ENCODE peak calls at places on chromosomes 4 and X, in five cellular contexts. F is GM12878, T is SJSA1, S is heart left ventricle, O is body of pancreas. H is an unnamed sample. For H3K9me3 and H3K4me1, the result is how much of the 10 kb centered on the place peaks cover.

GRCh38 chr4:84378983-84379382 is 120.1 kb downstream of the NKX6-1 start:
- DNase-seq in F (no peak), T (no peak), S (no peak), O (no peak), H (no peak)

GRCh38 chrX:17590892-17591740 is 146.2 kb upstream of the SCML1 start:
- DNase-seq in F (no peak), T (peak), S (peak), O (peak), H (peak)

GRCh38 chr4:55021214-55021613 is 104.2 kb downstream of the KDR start:
- DNase-seq in F (no peak), T (no peak), S (no peak), O (no peak), H (no peak)

GRCh38 chr4:100555791-100556190 is 38.0 kb upstream of the EMCN start:
- DNase-seq in F (no peak), T (no peak), S (no peak), O (no peak), H (no peak)

GRCh38 chrX:10199212-10199611 is 42.4 kb downstream of the CLCN4 start:
- DNase-seq in F (no peak), T (no peak), S (no peak), O (no peak), H (no peak)

GRCh38 chr4:26059391-26060154 is 145.6 kb downstream of the SMIM20 start:
- DNase-seq in F (no peak), T (no peak), S (no peak), O (no peak), H (no peak)

GRCh38 chrX:93868289-93868985 is 194.4 kb downstream of the FAM133A start:
- DNase-seq in F (no peak), T (no peak), S (no peak), O (peak), H (no peak)

GRCh38 chrX:44997282-44997813 is 124.4 kb downstream of the KDM6A start:
- DNase-seq in F (no peak), T (no peak), S (no peak), O (no peak), H (no peak)

GRCh38 chr4:44319129-44319528 is 129.5 kb downstream of the KCTD8 start:
- DNase-seq in F (no peak), T (no peak), S (no peak), O (no peak), H (no peak)

GRCh38 chr4:129384974-129385373 is 289.0 kb downstream of the C4orf33 start:
- DNase-seq in F (no peak), T (no peak), S (no peak), O (no peak), H (no peak)

GRCh38 chrX:153366878-153367538 is 33.1 kb downstream of the ZNF275 start:
- DNase-seq in F (no peak), T (no peak), S (no peak), O (no peak), H (no peak)

GRCh38 chr4:186104114-186104894 is at the start of gene FAM149A:
- DNase-seq in F (no peak), T (no peak), S (no peak), O (peak), H (peak)

GRCh38 chr4:186102931-186103330 is 1.6 kb upstream of the FAM149A start:
- DNase-seq in F (no peak), T (no peak), S (no peak), O (no peak), H (no peak)

GRCh38 chr4:186104895-186105720 is 604 bp downstream of the FAM149A start:
- DNase-seq in F (no peak), T (no peak), S (no peak), O (peak), H (peak)

GRCh38 chr4:186108391-186108790 is 3.9 kb downstream of the FAM149A start:
- DNase-seq in F (no peak), T (no peak), S (no peak), O (no peak), H (no peak)

GRCh38 chr4:186105721-186106335 is 1.3 kb downstream of the FAM149A start:
- DNase-seq in F (no peak), T (no peak), S (no peak), O (peak), H (no peak)
- H3K4me3 ChIP-seq in F (no peak), T (no peak), S (peak), O (peak), H (peak)

GRCh38 chrX:40106677-40107290 is 9.0 kb upstream of the BCOR start:
- DNase-seq in F (no peak), T (no peak), S (no peak), O (no peak), H (no peak)

GRCh38 chrX:40108959-40109287 is 11.2 kb upstream of the BCOR start:
- DNase-seq in F (no peak), T (peak), S (peak), O (peak), H (peak)

GRCh38 chrX:40109288-40110008 is 11.7 kb upstream of the BCOR start:
- DNase-seq in F (no peak), T (peak), S (peak), O (peak), H (peak)

GRCh38 chrX:40107291-40108083 is 9.7 kb upstream of the BCOR start:
- DNase-seq in F (no peak), T (no peak), S (peak), O (peak), H (peak)

GRCh38 chrX:40108084-40108958 is 10.6 kb upstream of the BCOR start:
- DNase-seq in F (no peak), T (no peak), S (no peak), O (peak), H (peak)
- H3K9me3 ChIP-seq in F (under half), T (under half), S (under half), O (under half), H (under half)

GRCh38 chrX:54640103-54640428 is 110.0 kb downstream of the GNL3L start:
- DNase-seq in F (no peak), T (no peak), S (no peak), O (no peak), H (no peak)
- H3K4me1 ChIP-seq in F (under half), T (under half), S (under half), O (under half), H (under half)

DNA sequence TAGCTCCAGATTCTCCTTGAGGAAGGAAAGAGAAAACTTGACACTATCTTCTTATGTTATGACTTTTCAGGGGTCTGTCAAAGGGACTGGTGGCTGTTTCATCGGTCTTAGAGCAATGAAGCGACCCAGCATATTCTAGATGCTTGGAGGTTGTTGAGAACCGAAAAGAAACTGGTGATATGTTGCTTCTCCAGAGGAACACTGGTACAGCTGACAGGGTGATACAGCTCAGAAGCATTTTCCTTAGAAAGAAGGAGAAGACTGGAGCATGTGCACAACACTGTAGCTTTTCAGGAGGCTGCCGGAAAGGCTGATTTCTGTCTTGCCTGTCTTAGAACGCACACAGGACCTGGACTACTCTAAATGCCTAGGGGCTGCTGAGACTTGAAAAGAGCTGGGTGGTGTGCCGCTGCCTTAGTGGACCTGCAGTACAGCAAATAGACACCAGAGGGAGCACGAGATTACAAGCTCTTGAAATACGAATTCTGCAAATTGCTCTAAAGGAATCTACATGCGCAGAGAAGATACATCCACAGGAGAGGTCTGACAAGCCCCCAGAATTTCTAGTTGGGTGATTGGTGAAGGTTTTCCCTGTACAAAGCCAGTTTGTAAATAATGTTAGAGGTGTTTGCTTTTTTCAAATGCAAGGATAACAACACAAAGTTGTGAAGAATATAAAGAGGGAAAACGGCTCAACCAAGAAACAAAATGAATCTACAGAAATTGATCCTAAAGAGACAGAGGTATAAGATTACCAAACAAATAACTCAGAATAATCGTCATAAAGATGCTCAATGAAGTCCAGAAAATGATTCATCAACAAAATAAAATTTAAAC is 223.1 kb upstream of the DMD start:
- DNase-seq in F (no peak), T (peak), S (no peak), O (peak), H (peak)
- H3K4me3 ChIP-seq in F (no peak), T (no peak), S (no peak), O (no peak), H (no peak)

GRCh38 chr4:138579146-138579545 is 337.0 kb upstream of the SLC7A11 start:
- DNase-seq in F (no peak), T (no peak), S (no peak), O (no peak), H (no peak)
- H3K9me3 ChIP-seq in F (under half), T (under half), S (under half), O (under half), H (under half)

DNA sequence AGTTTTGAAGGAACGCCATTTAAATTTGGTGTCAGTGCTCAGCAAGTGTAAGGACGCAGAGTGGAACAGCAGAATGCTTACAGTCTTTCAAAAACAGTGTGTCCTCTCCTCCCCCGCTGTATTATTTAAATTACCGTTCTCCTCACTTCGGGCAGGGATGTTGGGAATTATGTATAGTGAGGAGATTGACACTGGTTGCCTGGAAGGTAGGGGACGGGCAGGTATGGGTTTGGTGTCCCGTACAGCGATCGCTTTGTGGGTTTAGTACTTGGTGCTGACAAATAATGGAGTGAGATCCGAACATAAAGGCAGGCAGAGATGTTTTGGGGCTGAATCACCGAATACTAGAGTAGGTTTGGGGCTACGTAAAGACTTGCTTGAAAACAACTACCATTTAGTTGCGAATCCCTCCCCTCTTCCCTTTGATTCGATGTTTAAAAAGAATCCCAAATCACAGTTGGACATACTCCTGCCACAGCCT is 2.1 kb upstream of the NKX3-2 start:
- DNase-seq in F (no peak), T (no peak), S (no peak), O (no peak), H (no peak)
- H3K4me1 ChIP-seq in F (under half), T (under half), S (under half), O (under half), H (under half)

H was measured in stomach.